ENCODE peak calls at places on chromosomes 7 and 10, in nine cellular contexts. One of them, this sample, is unnamed.

GRCh38 chr7:156732091-156732621 is 91.6 kb downstream of the RNF32 start:
- DNase-seq in neuronal stem cell: no peak
- DNase-seq in left ventricle myocardium inferior: no peak
- DNase-seq in upper lobe of right lung: no peak
- DNase-seq in vagina: no peak
- DNase-seq in mesendoderm: no peak
- DNase-seq in cardiac muscle cell: no peak
- DNase-seq in prostate gland: no peak
- DNase-seq in thyroid gland: no peak
- DNase-seq in this sample: no peak

GRCh38 chr10:8137272-8137680 is 82.8 kb downstream of the GATA3 start:
- DNase-seq in upper lobe of right lung: no peak
- DNase-seq in thyroid gland: no peak
- DNase-seq in left ventricle myocardium inferior: no peak
- DNase-seq in prostate gland: no peak
- DNase-seq in mesendoderm: no peak
- DNase-seq in vagina: no peak
- DNase-seq in cardiac muscle cell: no peak
- DNase-seq in neuronal stem cell: no peak
- DNase-seq in this sample: no peak

GRCh38 chr7:141737118-141737835 is 881 bp upstream of the SSBP1 start:
- DNase-seq in neuronal stem cell: no peak
- DNase-seq in left ventricle myocardium inferior: no peak
- DNase-seq in upper lobe of right lung: no peak
- DNase-seq in prostate gland: no peak
- DNase-seq in mesendoderm: no peak
- DNase-seq in cardiac muscle cell: peak; percentile 14
- DNase-seq in vagina: no peak
- DNase-seq in thyroid gland: no peak
- DNase-seq in this sample: peak; percentile 46

GRCh38 chr10:30701471-30702173 is 72.1 kb upstream of the LYZL2 start:
- DNase-seq in mesendoderm: peak; percentile 57
- DNase-seq in cardiac muscle cell: peak; percentile 75
- DNase-seq in neuronal stem cell: no peak
- DNase-seq in left ventricle myocardium inferior: no peak
- DNase-seq in vagina: no peak
- DNase-seq in prostate gland: no peak
- DNase-seq in thyroid gland: no peak
- DNase-seq in upper lobe of right lung: no peak
- DNase-seq in this sample: no peak

GRCh38 chr10:115657161-115657850 is 564.1 kb downstream of the ATRNL1 start:
- DNase-seq in thyroid gland: no peak
- DNase-seq in prostate gland: no peak
- DNase-seq in vagina: no peak
- DNase-seq in upper lobe of right lung: no peak
- DNase-seq in cardiac muscle cell: no peak
- DNase-seq in neuronal stem cell: no peak
- DNase-seq in mesendoderm: no peak
- DNase-seq in left ventricle myocardium inferior: no peak
- DNase-seq in this sample: no peak

GRCh38 chr7:138449580-138449979 is 10.5 kb upstream of the TRIM24 start:
- DNase-seq in upper lobe of right lung: no peak
- DNase-seq in neuronal stem cell: no peak
- DNase-seq in left ventricle myocardium inferior: no peak
- DNase-seq in cardiac muscle cell: peak; percentile 10
- DNase-seq in prostate gland: no peak
- DNase-seq in vagina: no peak
- DNase-seq in mesendoderm: peak; percentile 56
- DNase-seq in thyroid gland: no peak
- DNase-seq in this sample: no peak

GRCh38 chr7:24702674-24703235 is 54.5 kb downstream of the GSDME start:
- DNase-seq in cardiac muscle cell: peak; percentile 35
- DNase-seq in neuronal stem cell: no peak
- DNase-seq in thyroid gland: peak; percentile 58
- DNase-seq in left ventricle myocardium inferior: no peak
- DNase-seq in prostate gland: no peak
- DNase-seq in vagina: no peak
- DNase-seq in upper lobe of right lung: no peak
- DNase-seq in mesendoderm: no peak
- DNase-seq in this sample: no peak

GRCh38 chr7:103114576-103115008 is 34.3 kb downstream of the NAPEPLD start:
- DNase-seq in left ventricle myocardium inferior: no peak
- DNase-seq in vagina: no peak
- DNase-seq in cardiac muscle cell: no peak
- DNase-seq in thyroid gland: no peak
- DNase-seq in neuronal stem cell: no peak
- DNase-seq in mesendoderm: no peak
- DNase-seq in upper lobe of right lung: no peak
- DNase-seq in prostate gland: no peak
- DNase-seq in this sample: no peak

GRCh38 chr7:104130726-104131125 is 77.1 kb downstream of the ORC5 start:
- DNase-seq in mesendoderm: no peak
- DNase-seq in cardiac muscle cell: no peak
- DNase-seq in thyroid gland: no peak
- DNase-seq in upper lobe of right lung: no peak
- DNase-seq in prostate gland: no peak
- DNase-seq in left ventricle myocardium inferior: no peak
- DNase-seq in vagina: no peak
- DNase-seq in neuronal stem cell: no peak
- DNase-seq in this sample: no peak

DNA sequence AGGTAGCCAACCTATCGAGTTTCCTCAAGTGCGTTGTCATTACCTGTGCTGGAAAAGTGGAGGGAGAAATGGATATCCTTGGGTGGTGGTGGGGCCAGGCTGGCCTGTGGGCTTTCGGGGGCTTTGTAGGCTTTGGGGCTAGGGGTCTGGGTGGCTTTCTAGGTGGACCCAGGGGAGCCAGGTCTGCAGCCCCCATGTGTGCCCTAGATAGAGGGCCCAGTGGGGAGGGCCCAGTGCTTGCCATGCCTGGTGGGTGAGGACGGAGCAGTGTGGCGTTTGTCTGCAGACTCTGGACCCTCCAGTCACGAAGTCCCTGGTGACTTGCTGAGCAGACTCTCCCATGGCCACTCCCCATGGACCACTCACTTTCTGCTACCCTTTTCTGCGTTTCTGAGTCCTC is 19.7 kb downstream of the EMX2 start:
- DNase-seq in neuronal stem cell: no peak
- DNase-seq in cardiac muscle cell: no peak
- DNase-seq in thyroid gland: no peak
- DNase-seq in left ventricle myocardium inferior: no peak
- DNase-seq in upper lobe of right lung: no peak
- DNase-seq in vagina: no peak
- DNase-seq in mesendoderm: no peak
- DNase-seq in prostate gland: no peak
- DNase-seq in this sample: no peak
- H3K27me3 ChIP-seq in neuronal stem cell: no peaks in the 10 kb centered on the region
- H3K27me3 ChIP-seq in cardiac muscle cell: peaks cover 71% of the 10 kb centered on the region
- H3K27me3 ChIP-seq in thyroid gland: no peaks in the 10 kb centered on the region
- H3K27me3 ChIP-seq in left ventricle myocardium inferior: peaks cover 89% of the 10 kb centered on the region
- H3K27me3 ChIP-seq in upper lobe of right lung: peaks cover 19% of the 10 kb centered on the region
- H3K27me3 ChIP-seq in vagina: no peaks in the 10 kb centered on the region
- H3K27me3 ChIP-seq in mesendoderm: no peaks in the 10 kb centered on the region
- H3K27me3 ChIP-seq in prostate gland: no peaks in the 10 kb centered on the region
- H3K27me3 ChIP-seq in this sample: peaks cover 41% of the 10 kb centered on the region

DNA sequence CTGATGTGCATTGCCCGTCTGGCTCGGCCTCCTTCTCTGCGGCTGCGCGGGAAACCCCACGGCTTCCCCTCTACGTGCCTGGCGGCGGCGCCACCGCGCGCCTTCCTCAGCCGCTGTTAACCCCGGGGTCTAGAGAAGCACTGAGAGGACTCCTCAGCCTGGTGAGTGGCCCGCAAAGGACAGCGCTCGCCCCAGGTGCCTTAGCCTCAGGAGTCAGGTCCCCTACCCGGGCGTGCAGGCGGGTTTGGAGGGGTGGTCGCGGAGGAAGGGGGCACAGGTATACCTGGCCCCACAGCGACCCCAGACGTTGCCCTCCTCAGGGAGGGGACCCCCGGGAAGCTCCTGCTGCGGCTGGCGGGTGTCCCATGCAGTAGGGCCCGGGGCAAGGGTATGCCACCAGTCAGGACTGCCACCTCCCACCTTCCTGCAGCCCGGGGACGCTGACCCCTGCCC is 51.0 kb downstream of the ARL5B start:
- DNase-seq in thyroid gland: no peak
- DNase-seq in neuronal stem cell: no peak
- DNase-seq in vagina: no peak
- DNase-seq in mesendoderm: no peak
- DNase-seq in cardiac muscle cell: no peak
- DNase-seq in upper lobe of right lung: no peak
- DNase-seq in left ventricle myocardium inferior: no peak
- DNase-seq in prostate gland: no peak
- DNase-seq in this sample: no peak
- H3K4me3 ChIP-seq in thyroid gland: no peak overlapping the region
- H3K4me3 ChIP-seq in neuronal stem cell: no peak overlapping the region
- H3K4me3 ChIP-seq in vagina: no peak overlapping the region
- H3K4me3 ChIP-seq in mesendoderm: no peak overlapping the region
- H3K4me3 ChIP-seq in cardiac muscle cell: no peak overlapping the region
- H3K4me3 ChIP-seq in upper lobe of right lung: no peak overlapping the region
- H3K4me3 ChIP-seq in left ventricle myocardium inferior: no peak overlapping the region
- H3K4me3 ChIP-seq in prostate gland: no peak overlapping the region
- H3K4me3 ChIP-seq in this sample: no peak overlapping the region

GRCh38 chr10:116669832-116670644 is 49.3 kb downstream of the PNLIPRP2 start:
- DNase-seq in left ventricle myocardium inferior: no peak
- DNase-seq in vagina: no peak
- DNase-seq in thyroid gland: peak; percentile 61
- DNase-seq in mesendoderm: peak; percentile 85
- DNase-seq in prostate gland: peak; percentile 20
- DNase-seq in upper lobe of right lung: no peak
- DNase-seq in cardiac muscle cell: peak; percentile 17
- DNase-seq in neuronal stem cell: no peak
- DNase-seq in this sample: no peak

GRCh38 chr10:116667484-116667883 is 46.7 kb downstream of the PNLIPRP2 start:
- DNase-seq in mesendoderm: no peak
- DNase-seq in thyroid gland: no peak
- DNase-seq in prostate gland: no peak
- DNase-seq in cardiac muscle cell: no peak
- DNase-seq in vagina: no peak
- DNase-seq in neuronal stem cell: no peak
- DNase-seq in upper lobe of right lung: no peak
- DNase-seq in left ventricle myocardium inferior: no peak
- DNase-seq in this sample: no peak

GRCh38 chr10:116668446-116668845 is 47.7 kb downstream of the PNLIPRP2 start:
- DNase-seq in neuronal stem cell: no peak
- DNase-seq in cardiac muscle cell: no peak
- DNase-seq in left ventricle myocardium inferior: no peak
- DNase-seq in prostate gland: no peak
- DNase-seq in upper lobe of right lung: no peak
- DNase-seq in vagina: peak; percentile 58
- DNase-seq in mesendoderm: no peak
- DNase-seq in thyroid gland: no peak
- DNase-seq in this sample: no peak

GRCh38 chr10:116668018-116668417 is 47.3 kb downstream of the PNLIPRP2 start:
- DNase-seq in cardiac muscle cell: no peak
- DNase-seq in upper lobe of right lung: no peak
- DNase-seq in thyroid gland: no peak
- DNase-seq in prostate gland: no peak
- DNase-seq in vagina: no peak
- DNase-seq in left ventricle myocardium inferior: no peak
- DNase-seq in neuronal stem cell: no peak
- DNase-seq in mesendoderm: no peak
- DNase-seq in this sample: no peak

DNA sequence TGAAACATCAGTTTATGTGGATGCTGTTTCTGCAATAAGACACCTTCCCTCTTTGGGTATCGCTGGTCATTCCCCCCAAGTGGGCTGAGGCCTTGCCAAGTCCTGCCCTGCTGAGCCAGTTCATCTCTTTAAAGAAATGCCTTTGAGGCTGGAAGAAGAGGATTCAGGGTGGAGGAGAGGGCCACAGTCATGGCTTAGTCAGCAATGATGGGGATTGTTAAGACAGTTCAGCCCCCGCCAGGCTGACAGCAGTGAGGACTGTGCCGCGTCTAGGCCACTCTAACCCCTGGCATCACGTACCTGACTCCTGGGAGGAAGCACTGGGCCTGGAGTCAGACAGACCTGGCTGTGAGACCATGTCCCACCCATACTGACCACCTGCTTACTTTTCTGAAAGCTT is 48.3 kb downstream of the PNLIPRP2 start:
- DNase-seq in thyroid gland: no peak
- DNase-seq in left ventricle myocardium inferior: no peak
- DNase-seq in vagina: no peak
- DNase-seq in upper lobe of right lung: no peak
- DNase-seq in prostate gland: no peak
- DNase-seq in mesendoderm: no peak
- DNase-seq in cardiac muscle cell: no peak
- DNase-seq in neuronal stem cell: no peak
- DNase-seq in this sample: no peak
- H3K27me3 ChIP-seq in thyroid gland: no peaks in the 10 kb centered on the region
- H3K27me3 ChIP-seq in left ventricle myocardium inferior: peaks cover 43% of the 10 kb centered on the region
- H3K27me3 ChIP-seq in vagina: no peaks in the 10 kb centered on the region
- H3K27me3 ChIP-seq in upper lobe of right lung: peaks cover 9% of the 10 kb centered on the region
- H3K27me3 ChIP-seq in prostate gland: no peaks in the 10 kb centered on the region
- H3K27me3 ChIP-seq in mesendoderm: no peaks in the 10 kb centered on the region
- H3K27me3 ChIP-seq in cardiac muscle cell: no peaks in the 10 kb centered on the region
- H3K27me3 ChIP-seq in neuronal stem cell: no peaks in the 10 kb centered on the region
- H3K27me3 ChIP-seq in this sample: peaks cover 23% of the 10 kb centered on the region

GRCh38 chr10:129468187-129468586 is 1.1 kb downstream of the MGMT start:
- DNase-seq in vagina: peak; percentile 25
- DNase-seq in thyroid gland: no peak
- DNase-seq in neuronal stem cell: no peak
- DNase-seq in upper lobe of right lung: no peak
- DNase-seq in cardiac muscle cell: no peak
- DNase-seq in mesendoderm: no peak
- DNase-seq in left ventricle myocardium inferior: no peak
- DNase-seq in prostate gland: no peak
- DNase-seq in this sample: no peak
- H3K4me3 ChIP-seq in vagina: no peak overlapping the region
- H3K4me3 ChIP-seq in thyroid gland: no peak overlapping the region
- H3K4me3 ChIP-seq in neuronal stem cell: no peak overlapping the region
- H3K4me3 ChIP-seq in upper lobe of right lung: no peak overlapping the region
- H3K4me3 ChIP-seq in cardiac muscle cell: no peak overlapping the region
- H3K4me3 ChIP-seq in mesendoderm: no peak overlapping the region
- H3K4me3 ChIP-seq in left ventricle myocardium inferior: peak overlapping the region; percentile 97
- H3K4me3 ChIP-seq in prostate gland: no peak overlapping the region
- H3K4me3 ChIP-seq in this sample: no peak overlapping the region

DNA sequence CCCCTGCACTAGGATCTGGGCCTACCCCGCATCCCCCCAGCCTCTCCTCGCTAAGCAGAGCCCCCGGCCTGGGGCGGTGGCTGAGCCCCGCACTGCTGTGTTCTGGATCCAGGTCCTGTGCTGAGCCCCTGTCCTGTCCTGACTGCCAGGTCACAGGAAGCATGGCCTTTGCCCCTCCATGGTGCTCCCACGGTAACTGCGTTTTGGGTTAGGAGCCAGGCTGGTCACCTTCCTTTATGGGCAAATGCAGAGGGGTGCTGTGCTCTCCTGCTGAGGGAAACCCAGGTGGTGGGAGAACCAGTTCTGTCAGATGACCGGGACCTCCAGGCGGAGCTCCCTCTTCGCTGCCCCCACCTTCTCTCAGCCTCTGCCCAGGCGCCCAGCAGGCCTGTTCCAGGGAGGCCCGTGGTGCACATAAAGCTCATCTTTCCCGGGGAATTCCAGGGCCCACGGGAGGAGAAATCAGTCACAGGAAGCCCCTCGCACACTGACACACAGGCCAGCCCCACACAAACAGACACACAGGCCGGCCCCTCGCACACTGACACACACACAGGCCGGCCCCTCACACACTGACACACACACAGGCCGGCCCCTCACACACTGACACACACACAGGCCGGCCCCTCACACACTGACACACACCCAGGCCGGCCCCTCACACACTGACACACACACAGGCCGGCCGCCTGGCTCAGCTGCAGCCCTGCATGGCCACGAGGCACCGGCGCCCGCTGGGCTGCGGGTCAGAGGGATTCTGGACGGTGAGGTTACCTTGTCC is 75.6 kb downstream of the CFAP46 start:
- DNase-seq in prostate gland: no peak
- DNase-seq in upper lobe of right lung: peak; percentile 64
- DNase-seq in neuronal stem cell: no peak
- DNase-seq in left ventricle myocardium inferior: peak; percentile 7
- DNase-seq in cardiac muscle cell: no peak
- DNase-seq in mesendoderm: no peak
- DNase-seq in vagina: no peak
- DNase-seq in thyroid gland: no peak
- DNase-seq in this sample: peak; percentile 27
- H3K27me3 ChIP-seq in prostate gland: no peaks in the 10 kb centered on the region
- H3K27me3 ChIP-seq in upper lobe of right lung: peaks cover 25% of the 10 kb centered on the region
- H3K27me3 ChIP-seq in neuronal stem cell: no peaks in the 10 kb centered on the region
- H3K27me3 ChIP-seq in left ventricle myocardium inferior: peaks cover 63% of the 10 kb centered on the region
- H3K27me3 ChIP-seq in cardiac muscle cell: no peaks in the 10 kb centered on the region
- H3K27me3 ChIP-seq in mesendoderm: no peaks in the 10 kb centered on the region
- H3K27me3 ChIP-seq in vagina: no peaks in the 10 kb centered on the region
- H3K27me3 ChIP-seq in thyroid gland: no peaks in the 10 kb centered on the region
- H3K27me3 ChIP-seq in this sample: peaks cover 18% of the 10 kb centered on the region

This sample was measured in lower lobe of right lung.